ENCODE peak calls at places on chromosome 16, in ten cellular contexts. U is left lung, G is vagina, O is IMR-90, C is left ventricle myocardium inferior, H is cardiac fibroblast, T is neural progenitor cell, B is dorsolateral prefrontal cortex, W is fibroblast of lung, R is astrocyte of the spinal cord. P is an unnamed sample.

GRCh38 chr16:63361032-63361624 is 1324.9 kb upstream of the CDH8 start:
- DNase-seq in T (peak; percentile 74), R (peak; percentile 67), G (no peak), C (no peak), O (peak; percentile 66), W (peak; percentile 47), U (no peak), B (no peak), H (peak; percentile 76), P (peak; percentile 65)

GRCh38 chr16:15874745-15875314 is 13.6 kb downstream of the CEP20 start:
- DNase-seq in O (peak; percentile 80), U (peak; percentile 42), G (no peak), W (peak; percentile 64), R (peak; percentile 72), C (peak; percentile 36), B (no peak), H (peak; percentile 83), T (peak; percentile 70), P (peak; percentile 76)

GRCh38 chr16:967077-967541 is 3.7 kb downstream of the LMF1 start:
- DNase-seq in B (no peak), R (no peak), G (no peak), U (no peak), H (no peak), C (no peak), O (no peak), W (no peak), T (no peak), P (no peak)

GRCh38 chr16:69451166-69451565 is 26.7 kb downstream of the CYB5B start:
- DNase-seq in R (no peak), B (no peak), O (no peak), U (no peak), T (no peak), C (no peak), H (no peak), G (no peak), W (peak; percentile 20), P (no peak)

GRCh38 chr16:660459-661183 is 7.3 kb upstream of the RHOT2 start:
- DNase-seq in O (peak; percentile 77), H (peak; percentile 76), R (peak; percentile 78), G (no peak), B (peak; percentile 89), U (peak; percentile 91), W (peak; percentile 60), T (peak; percentile 97), C (peak; percentile 90), P (peak; percentile 83)

GRCh38 chr16:56848955-56849689 is 15.9 kb upstream of the SLC12A3 start:
- DNase-seq in U (no peak), W (peak; percentile 89), H (peak; percentile 82), G (no peak), O (peak; percentile 78), C (no peak), R (peak; percentile 85), T (no peak), B (no peak), P (peak; percentile 73)

GRCh38 chr16:57938936-57939871 is 31.7 kb downstream of the CNGB1 start:
- DNase-seq in B (no peak), G (no peak), H (peak; percentile 61), W (peak; percentile 82), U (peak; percentile 84), C (peak; percentile 80), T (no peak), R (peak; percentile 57), O (peak; percentile 20), P (peak; percentile 89)

GRCh38 chr16:80144191-80144590 is 396.6 kb upstream of the DYNLRB2 start:
- DNase-seq in U (no peak), W (peak; percentile 70), R (peak; percentile 44), H (peak; percentile 18), G (no peak), O (peak; percentile 79), C (no peak), T (no peak), B (no peak), P (no peak)

GRCh38 chr16:57260294-57260929 is 15.4 kb downstream of the ARL2BP start:
- DNase-seq in G (no peak), C (no peak), R (peak; percentile 78), U (peak; percentile 31), W (peak; percentile 79), H (peak; percentile 82), O (peak; percentile 82), B (no peak), T (peak; percentile 87), P (peak; percentile 50)

GRCh38 chr16:81995651-81996050 is 15.6 kb downstream of the SDR42E1 start:
- DNase-seq in O (peak; percentile 36), B (no peak), T (no peak), H (peak; percentile 62), C (no peak), R (no peak), W (no peak), U (no peak), G (no peak), P (no peak)

GRCh38 chr16:82152641-82153094 is 17.4 kb downstream of the MPHOSPH6 start:
- DNase-seq in H (no peak), U (no peak), C (no peak), W (peak; percentile 54), R (peak; percentile 70), T (no peak), O (peak; percentile 70), G (no peak), B (no peak), P (no peak)

GRCh38 chr16:75459691-75460090 is 4.8 kb downstream of the TMEM170A start:
- DNase-seq in U (no peak), C (no peak), G (no peak), B (no peak), R (no peak), O (no peak), T (no peak), W (no peak), H (no peak), P (no peak)

GRCh38 chr16:75464130-75464918 is at the start of gene TMEM170A:
- DNase-seq in R (peak; percentile 99), U (peak; percentile 100), H (peak; percentile 99), G (no peak), W (peak; percentile 97), C (peak; percentile 100), T (peak; percentile 100), B (peak; percentile 97), O (peak; percentile 98), P (peak; percentile 98)

GRCh38 chr16:75461575-75461974 is 2.9 kb downstream of the TMEM170A start:
- DNase-seq in O (no peak), T (no peak), C (no peak), R (no peak), B (no peak), H (no peak), W (no peak), G (no peak), U (no peak), P (no peak)

GRCh38 chr16:75460441-75460840 is 4.0 kb downstream of the TMEM170A start:
- DNase-seq in W (no peak), T (peak; percentile 56), O (no peak), H (no peak), R (no peak), B (no peak), C (no peak), G (no peak), U (no peak), P (peak; percentile 24)

GRCh38 chr16:75462804-75463203 is 1.7 kb downstream of the TMEM170A start:
- DNase-seq in O (no peak), G (no peak), C (no peak), R (no peak), W (no peak), U (no peak), T (no peak), B (no peak), H (no peak), P (no peak)
- H3K4me3 ChIP-seq in O (peak overlapping the region; percentile 85), G (no peak overlapping the region), C (peak overlapping the region; percentile 96), R (peak overlapping the region; percentile 73), W (peak overlapping the region; percentile 54), U (no peak overlapping the region), T (peak overlapping the region; percentile 21), B (peak overlapping the region; percentile 88), H (no peak overlapping the region), P (peak overlapping the region; percentile 77)

GRCh38 chr16:85915125-85915845 is 16.3 kb downstream of the IRF8 start:
- DNase-seq in H (no peak), B (no peak), C (no peak), W (no peak), G (no peak), U (no peak), R (no peak), O (no peak), T (no peak), P (no peak)

GRCh38 chr16:85918436-85918835 is 19.5 kb downstream of the IRF8 start:
- DNase-seq in R (no peak), G (no peak), U (no peak), O (no peak), H (no peak), B (peak; percentile 32), C (no peak), W (no peak), T (no peak), P (no peak)

GRCh38 chr16:85917959-85918358 is 19.0 kb downstream of the IRF8 start:
- DNase-seq in H (no peak), G (no peak), R (no peak), B (no peak), W (no peak), T (no peak), U (no peak), O (no peak), C (no peak), P (no peak)

GRCh38 chr16:85916141-85916890 is 17.4 kb downstream of the IRF8 start:
- DNase-seq in B (no peak), U (peak; percentile 88), H (peak; percentile 17), T (no peak), G (no peak), R (no peak), C (peak; percentile 74), O (no peak), W (peak; percentile 18), P (no peak)

DNA sequence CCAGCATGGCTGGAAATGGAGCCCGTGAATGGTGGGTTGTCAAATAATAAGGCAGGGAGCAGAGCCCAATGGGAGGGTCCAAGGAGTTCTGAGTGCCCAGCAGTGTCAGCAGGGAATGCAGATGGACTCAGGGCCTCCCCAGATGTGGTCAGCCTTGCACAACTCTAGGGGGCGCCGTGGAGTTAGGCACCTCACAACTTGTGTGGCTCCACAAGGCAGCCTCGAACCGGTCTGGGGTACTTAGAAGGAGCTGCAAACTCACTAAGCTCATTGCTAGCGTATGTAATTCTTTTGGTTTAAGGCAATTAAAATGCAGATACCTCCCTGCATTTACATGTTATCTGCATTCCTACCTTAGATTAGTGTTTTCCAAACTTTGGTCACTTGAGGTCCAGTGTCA is 18.1 kb downstream of the IRF8 start:
- DNase-seq in W (no peak), O (no peak), H (no peak), R (no peak), U (no peak), G (no peak), C (no peak), T (no peak), B (no peak), P (no peak)
- TF ChIP-seq CTCF in W (no peak), O (no peak), H (peak; percentile 5), R (peak; percentile 3), U (no peak), G (no peak), C (no peak), T (peak; percentile 45), B (no peak), P (peak; percentile 18)

GRCh38 chr16:12902511-12903324 is 1.3 kb downstream of the SHISA9 start:
- DNase-seq in B (no peak), U (no peak), H (no peak), T (peak; percentile 78), R (no peak), W (no peak), G (no peak), C (no peak), O (no peak), P (no peak)
- H3K4me3 ChIP-seq in B (peak overlapping the region; percentile 77), U (no peak overlapping the region), H (no peak overlapping the region), T (peak overlapping the region; percentile 87), R (peak overlapping the region; percentile 15), W (no peak overlapping the region), G (no peak overlapping the region), C (peak overlapping the region; percentile 52), O (no peak overlapping the region), P (peak overlapping the region; percentile 33)

GRCh38 chr16:30353438-30354129 is 1.5 kb downstream of the CD2BP2 start:
- DNase-seq in U (peak; percentile 30), B (no peak), T (no peak), R (no peak), C (no peak), W (no peak), O (no peak), G (no peak), H (no peak), P (no peak)
- TF ChIP-seq CTCF in U (no peak), B (no peak), T (no peak), R (no peak), C (no peak), W (no peak), O (no peak), G (no peak), H (no peak), P (no peak)